ENCODE peak calls at places on chromosomes 11 and 22, in four cellular contexts. One of them, this sample, is unnamed.

GRCh38 chr11:17066691-17067090 is 10.8 kb downstream of the RPS13 start:
- DNase-seq in LNCaP clone FGC: no peak
- DNase-seq in ovary: no peak
- DNase-seq in GM23338: no peak
- DNase-seq in this sample: no peak

GRCh38 chr11:106480581-106481185 is 403.2 kb downstream of the AASDHPPT start:
- DNase-seq in LNCaP clone FGC: no peak
- DNase-seq in ovary: no peak
- DNase-seq in GM23338: peak; percentile 17
- DNase-seq in this sample: no peak

GRCh38 chr11:36540998-36541397 is 26.8 kb upstream of the RAG1 start:
- DNase-seq in LNCaP clone FGC: peak; percentile 30
- DNase-seq in ovary: no peak
- DNase-seq in GM23338: peak; percentile 80
- DNase-seq in this sample: peak; percentile 57

GRCh38 chr22:20610243-20610686 is 102.9 kb downstream of the MED15 start:
- DNase-seq in LNCaP clone FGC: no peak
- DNase-seq in ovary: no peak
- DNase-seq in GM23338: no peak
- DNase-seq in this sample: no peak

GRCh38 chr11:70394211-70394950 is 3.9 kb upstream of the CTTN start:
- DNase-seq in LNCaP clone FGC: no peak
- DNase-seq in ovary: no peak
- DNase-seq in GM23338: no peak
- DNase-seq in this sample: no peak

GRCh38 chr11:63551889-63552266 is 11.3 kb downstream of the PLAAT2 start:
- DNase-seq in LNCaP clone FGC: no peak
- DNase-seq in ovary: no peak
- DNase-seq in GM23338: no peak
- DNase-seq in this sample: no peak

GRCh38 chr11:86459682-86460460 is 85.2 kb downstream of the CCDC81 start:
- DNase-seq in LNCaP clone FGC: peak; percentile 3
- DNase-seq in ovary: peak; percentile 72
- DNase-seq in GM23338: peak; percentile 8
- DNase-seq in this sample: no peak

GRCh38 chr11:92811341-92811740 is 158.1 kb upstream of the MTNR1B start:
- DNase-seq in LNCaP clone FGC: no peak
- DNase-seq in ovary: no peak
- DNase-seq in GM23338: no peak
- DNase-seq in this sample: no peak

GRCh38 chr11:107564877-107565218 is 687 bp downstream of the ALKBH8 start:
- DNase-seq in LNCaP clone FGC: no peak
- DNase-seq in ovary: no peak
- DNase-seq in GM23338: no peak
- DNase-seq in this sample: no peak

GRCh38 chr11:63560506-63561179 is 2.5 kb downstream of the PLAAT2 start:
- DNase-seq in LNCaP clone FGC: no peak
- DNase-seq in ovary: no peak
- DNase-seq in GM23338: no peak
- DNase-seq in this sample: no peak

GRCh38 chr11:68071281-68072048 is 32.6 kb downstream of the TCIRG1 start:
- DNase-seq in LNCaP clone FGC: no peak
- DNase-seq in ovary: no peak
- DNase-seq in GM23338: no peak
- DNase-seq in this sample: no peak

GRCh38 chr11:17561111-17561415 is 14.0 kb downstream of the OTOG start:
- DNase-seq in LNCaP clone FGC: no peak
- DNase-seq in ovary: no peak
- DNase-seq in GM23338: no peak
- DNase-seq in this sample: no peak

GRCh38 chr11:12694182-12694531 is 19.9 kb downstream of the TEAD1 start:
- DNase-seq in LNCaP clone FGC: no peak
- DNase-seq in ovary: no peak
- DNase-seq in GM23338: peak; percentile 37
- DNase-seq in this sample: no peak

GRCh38 chr22:25402501-25403283 is 161.8 kb upstream of the GRK3 start:
- DNase-seq in LNCaP clone FGC: no peak
- DNase-seq in ovary: peak; percentile 52
- DNase-seq in GM23338: no peak
- DNase-seq in this sample: no peak

GRCh38 chr11:69859275-69859934 is 40.2 kb upstream of the FGF3 start:
- DNase-seq in LNCaP clone FGC: no peak
- DNase-seq in ovary: no peak
- DNase-seq in GM23338: no peak
- DNase-seq in this sample: no peak

GRCh38 chr22:46678003-46678657 is 57.9 kb downstream of the GRAMD4 start:
- DNase-seq in LNCaP clone FGC: no peak
- DNase-seq in ovary: no peak
- DNase-seq in GM23338: no peak
- DNase-seq in this sample: no peak

GRCh38 chr11:122115520-122116343 is at the start of gene BLID:
- DNase-seq in LNCaP clone FGC: peak; percentile 8
- DNase-seq in ovary: no peak
- DNase-seq in GM23338: peak; percentile 88
- DNase-seq in this sample: peak; percentile 57

GRCh38 chr11:107999759-108000455 is 8.8 kb upstream of the CUL5 start:
- DNase-seq in LNCaP clone FGC: no peak
- DNase-seq in ovary: no peak
- DNase-seq in GM23338: peak; percentile 96
- DNase-seq in this sample: no peak

GRCh38 chr11:17354070-17354924 is 2.7 kb downstream of the NCR3LG1 start:
- DNase-seq in LNCaP clone FGC: peak; percentile 60
- DNase-seq in ovary: peak; percentile 46
- DNase-seq in GM23338: peak; percentile 86
- DNase-seq in this sample: peak; percentile 54

GRCh38 chr11:93519179-93519578 is 24.0 kb downstream of the SMCO4 start:
- DNase-seq in LNCaP clone FGC: no peak
- DNase-seq in ovary: no peak
- DNase-seq in GM23338: no peak
- DNase-seq in this sample: no peak

GRCh38 chr11:90908074-90908473 is 685.2 kb upstream of the CHORDC1 start:
- DNase-seq in LNCaP clone FGC: no peak
- DNase-seq in ovary: no peak
- DNase-seq in GM23338: peak; percentile 9
- DNase-seq in this sample: no peak

GRCh38 chr11:125593113-125593761 is 585 bp downstream of the STT3A start:
- DNase-seq in LNCaP clone FGC: no peak
- DNase-seq in ovary: no peak
- DNase-seq in GM23338: peak; percentile 64
- DNase-seq in this sample: peak; percentile 5

GRCh38 chr22:32836286-32836859 is 34.9 kb downstream of the TIMP3 start:
- DNase-seq in LNCaP clone FGC: no peak
- DNase-seq in ovary: no peak
- DNase-seq in GM23338: peak; percentile 68
- DNase-seq in this sample: no peak
- H3K4me3 ChIP-seq in LNCaP clone FGC: no peak overlapping the region
- H3K4me3 ChIP-seq in ovary: no peak overlapping the region
- H3K4me3 ChIP-seq in GM23338: no peak overlapping the region
- H3K4me3 ChIP-seq in this sample: no peak overlapping the region

GRCh38 chr11:3121931-3122774 is 43.0 kb downstream of the OSBPL5 start:
- DNase-seq in LNCaP clone FGC: no peak
- DNase-seq in ovary: peak; percentile 26
- DNase-seq in GM23338: no peak
- DNase-seq in this sample: no peak

GRCh38 chr11:3124821-3125220 is 40.3 kb downstream of the OSBPL5 start:
- DNase-seq in LNCaP clone FGC: no peak
- DNase-seq in ovary: peak; percentile 19
- DNase-seq in GM23338: no peak
- DNase-seq in this sample: no peak

GRCh38 chr11:3122775-3123201 is 42.3 kb downstream of the OSBPL5 start:
- DNase-seq in LNCaP clone FGC: no peak
- DNase-seq in ovary: no peak
- DNase-seq in GM23338: no peak
- DNase-seq in this sample: no peak

GRCh38 chr11:3123761-3124733 is 41.1 kb downstream of the OSBPL5 start:
- DNase-seq in LNCaP clone FGC: peak; percentile 71
- DNase-seq in ovary: peak; percentile 73
- DNase-seq in GM23338: no peak
- DNase-seq in this sample: peak; percentile 90

DNA sequence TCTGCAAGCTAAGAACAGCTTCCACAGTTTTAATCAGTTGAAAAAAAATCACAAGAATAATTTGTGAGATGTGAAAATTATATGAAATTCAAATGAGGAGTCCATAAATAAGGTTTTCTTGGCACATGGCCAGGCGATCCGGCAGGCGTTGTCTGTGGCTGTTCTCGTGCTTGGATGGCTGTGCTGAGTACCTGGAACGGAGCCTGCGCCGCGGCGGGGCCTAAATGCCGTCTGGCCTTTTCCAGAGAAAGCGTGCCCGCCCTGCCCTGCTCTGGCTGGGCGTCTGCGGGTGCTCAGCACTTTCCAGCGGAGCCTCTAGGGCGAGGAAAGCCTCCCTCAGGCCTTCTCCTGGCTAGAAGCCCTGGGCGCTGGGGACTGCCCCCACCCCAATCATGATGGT is 41.8 kb downstream of the OSBPL5 start:
- DNase-seq in LNCaP clone FGC: peak; percentile 69
- DNase-seq in ovary: peak; percentile 82
- DNase-seq in GM23338: no peak
- DNase-seq in this sample: peak; percentile 80
- TF ChIP-seq CTCF in LNCaP clone FGC: no peak
- TF ChIP-seq CTCF in ovary: no peak
- TF ChIP-seq CTCF in GM23338: no peak
- TF ChIP-seq CTCF in this sample: no peak

GRCh38 chr11:79287952-79288351 is 152.9 kb downstream of the TENM4 start:
- DNase-seq in LNCaP clone FGC: no peak
- DNase-seq in ovary: peak; percentile 57
- DNase-seq in GM23338: no peak
- DNase-seq in this sample: no peak
- H3K4me3 ChIP-seq in LNCaP clone FGC: no peak overlapping the region
- H3K4me3 ChIP-seq in ovary: no peak overlapping the region
- H3K4me3 ChIP-seq in GM23338: no peak overlapping the region
- H3K4me3 ChIP-seq in this sample: no peak overlapping the region

GRCh38 chr22:21984793-21985192 is 2.2 kb upstream of the TOP3B start:
- DNase-seq in LNCaP clone FGC: no peak
- DNase-seq in ovary: no peak
- DNase-seq in GM23338: peak; percentile 86
- DNase-seq in this sample: no peak
- TF ChIP-seq CTCF in LNCaP clone FGC: peak; percentile 36
- TF ChIP-seq CTCF in ovary: no peak
- TF ChIP-seq CTCF in GM23338: peak; percentile 84
- TF ChIP-seq CTCF in this sample: no peak

GRCh38 chr11:133990501-133990900 is 33.7 kb upstream of the IGSF9B start:
- DNase-seq in LNCaP clone FGC: no peak
- DNase-seq in ovary: no peak
- DNase-seq in GM23338: no peak
- DNase-seq in this sample: no peak

GRCh38 chr11:133986545-133986944 is 29.8 kb upstream of the IGSF9B start:
- DNase-seq in LNCaP clone FGC: no peak
- DNase-seq in ovary: no peak
- DNase-seq in GM23338: no peak
- DNase-seq in this sample: no peak

GRCh38 chr11:133991101-133991500 is 34.3 kb upstream of the IGSF9B start:
- DNase-seq in LNCaP clone FGC: no peak
- DNase-seq in ovary: no peak
- DNase-seq in GM23338: no peak
- DNase-seq in this sample: no peak

GRCh38 chr11:133987221-133987620 is 30.5 kb upstream of the IGSF9B start:
- DNase-seq in LNCaP clone FGC: no peak
- DNase-seq in ovary: no peak
- DNase-seq in GM23338: no peak
- DNase-seq in this sample: no peak

DNA sequence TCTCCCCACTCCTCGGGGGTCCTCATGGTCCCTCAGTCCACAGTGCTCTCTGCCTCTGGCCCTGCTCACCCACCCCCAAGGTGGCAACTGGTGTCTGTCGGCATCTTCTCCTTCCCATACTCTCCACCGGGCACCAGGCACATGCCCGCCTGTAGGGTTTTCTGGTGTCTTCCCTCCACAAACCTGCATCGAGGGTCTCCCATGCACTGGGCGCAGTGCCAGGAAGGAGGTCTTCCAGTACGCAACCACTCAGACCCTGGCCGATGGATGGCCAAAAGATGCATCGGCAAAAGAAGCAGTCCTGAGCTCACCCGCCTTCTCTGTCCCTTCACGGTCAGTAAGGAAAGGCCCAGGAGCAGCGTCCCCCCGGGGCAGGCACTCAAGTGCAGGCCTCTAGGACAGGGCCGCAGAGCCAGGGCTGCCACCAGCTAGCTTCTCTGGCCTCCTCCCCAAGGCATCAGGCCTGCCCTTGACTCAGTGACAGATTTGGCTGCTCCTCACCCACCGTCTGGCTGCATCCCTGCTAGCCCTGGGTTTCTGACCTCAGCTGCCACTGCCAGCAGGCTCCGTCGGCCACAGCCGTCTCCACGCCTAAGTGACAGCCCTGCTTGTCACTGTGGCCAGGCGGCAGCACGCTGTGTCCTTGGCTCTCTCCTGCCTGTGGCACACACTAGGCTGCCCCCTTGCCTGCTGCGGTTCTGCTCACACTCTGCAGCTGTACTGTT is 32.1 kb upstream of the IGSF9B start:
- DNase-seq in LNCaP clone FGC: no peak
- DNase-seq in ovary: no peak
- DNase-seq in GM23338: no peak
- DNase-seq in this sample: peak; percentile 83
- H3K4me3 ChIP-seq in LNCaP clone FGC: no peak overlapping the region
- H3K4me3 ChIP-seq in ovary: no peak overlapping the region
- H3K4me3 ChIP-seq in GM23338: no peak overlapping the region
- H3K4me3 ChIP-seq in this sample: no peak overlapping the region

DNA sequence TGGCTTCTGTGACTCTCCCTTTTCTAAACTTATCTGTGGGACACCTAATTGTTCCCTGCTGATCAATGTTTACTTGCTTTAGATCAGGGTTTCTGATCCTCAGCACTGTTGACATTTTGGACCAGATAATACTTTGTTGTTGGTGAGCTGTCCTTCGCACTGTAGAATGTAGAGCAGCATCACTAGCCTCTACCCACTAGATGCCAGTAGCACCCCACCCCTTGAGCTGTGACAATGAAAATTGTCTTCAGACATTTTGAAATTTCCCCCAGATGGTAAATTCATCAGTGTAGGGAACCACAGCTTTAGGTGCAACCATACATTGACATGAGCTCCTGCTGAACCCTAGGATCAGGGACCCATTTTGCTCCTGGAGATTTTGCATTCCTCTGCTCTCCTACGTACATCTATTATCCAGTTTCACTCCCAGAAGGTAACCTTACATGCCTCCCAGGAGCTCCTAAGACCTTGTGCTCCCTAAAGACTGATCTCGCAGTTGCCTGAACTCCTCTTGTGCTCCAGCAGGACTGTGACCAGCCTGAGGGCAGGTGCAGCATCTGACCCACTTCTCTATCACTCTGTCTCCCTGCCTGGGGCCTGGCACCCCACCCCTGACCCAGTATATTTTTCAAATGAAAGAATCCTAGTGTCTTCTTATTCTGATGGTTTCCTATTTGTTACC is 107.8 kb downstream of the FAR1 start:
- DNase-seq in LNCaP clone FGC: no peak
- DNase-seq in ovary: no peak
- DNase-seq in GM23338: peak; percentile 57
- DNase-seq in this sample: no peak
- TF ChIP-seq CTCF in LNCaP clone FGC: peak; percentile 25
- TF ChIP-seq CTCF in ovary: no peak
- TF ChIP-seq CTCF in GM23338: peak; percentile 74
- TF ChIP-seq CTCF in this sample: no peak

GRCh38 chr22:49656291-49656851 is 171.3 kb downstream of the BRD1 start:
- DNase-seq in LNCaP clone FGC: no peak
- DNase-seq in ovary: no peak
- DNase-seq in GM23338: no peak
- DNase-seq in this sample: no peak
- H3K4me3 ChIP-seq in LNCaP clone FGC: peak overlapping the region; percentile 32
- H3K4me3 ChIP-seq in ovary: peak overlapping the region; percentile 22
- H3K4me3 ChIP-seq in GM23338: no peak overlapping the region
- H3K4me3 ChIP-seq in this sample: peak overlapping the region; percentile 48